ENCODE peak calls at places on chromosomes 4 and X, in five cellular contexts. R is pancreas, Z is GM23338, W is AG04450, Y is HCEC 1CT. B is an unnamed sample.

GRCh38 chrX:8036914-8037313 is 109.7 kb upstream of the PNPLA4 start:
- DNase-seq in R (no peak), Z (no peak), W (no peak), Y (no peak), B (no peak)

GRCh38 chr4:94804613-94805012 is 46.9 kb downstream of the BMPR1B start:
- DNase-seq in R (no peak), Z (no peak), W (no peak), Y (no peak), B (no peak)

GRCh38 chrX:12965390-12965940 is 9.4 kb upstream of the TMSB4X start:
- DNase-seq in R (no peak), Z (no peak), W (no peak), Y (no peak), B (no peak)

GRCh38 chrX:18582910-18583493 is 88.9 kb downstream of the RS1 start:
- DNase-seq in R (no peak), Z (peak), W (no peak), Y (no peak), B (no peak)

GRCh38 chrX:151722241-151722846 is 6.5 kb downstream of the FATE1 start:
- DNase-seq in R (peak), Z (peak), W (no peak), Y (no peak), B (peak)

GRCh38 chr4:153249199-153250154 is 45.2 kb downstream of the TRIM2 start:
- DNase-seq in R (peak), Z (peak), W (peak), Y (peak), B (peak)

GRCh38 chrX:39456894-39457600 is 640.7 kb downstream of the BCOR start:
- DNase-seq in R (no peak), Z (no peak), W (no peak), Y (no peak), B (no peak)

GRCh38 chr4:8112036-8112576 is 46.5 kb downstream of the ABLIM2 start:
- DNase-seq in R (no peak), Z (peak), W (no peak), Y (no peak), B (no peak)

GRCh38 chr4:80103615-80104014 is 30.6 kb upstream of the ANTXR2 start:
- DNase-seq in R (no peak), Z (no peak), W (no peak), Y (no peak), B (no peak)

GRCh38 chr4:80125252-80126177 is 52.5 kb upstream of the ANTXR2 start:
- DNase-seq in R (no peak), Z (peak), W (no peak), Y (peak), B (peak)

GRCh38 chr4:16237715-16238114 is 11.4 kb upstream of the TAPT1 start:
- DNase-seq in R (no peak), Z (no peak), W (no peak), Y (no peak), B (no peak)

GRCh38 chr4:7196731-7197130 is 4.4 kb downstream of the SORCS2 start:
- DNase-seq in R (no peak), Z (no peak), W (no peak), Y (no peak), B (no peak)

GRCh38 chrX:87728024-87728423 is 210.4 kb downstream of the KLHL4 start:
- DNase-seq in R (no peak), Z (no peak), W (no peak), Y (no peak), B (no peak)

GRCh38 chr4:55445921-55446577 is 50.3 kb downstream of the TMEM165 start:
- DNase-seq in R (no peak), Z (no peak), W (peak), Y (peak), B (no peak)

GRCh38 chrX:136639506-136640176 is 8.3 kb upstream of the CD40LG start:
- DNase-seq in R (no peak), Z (no peak), W (no peak), Y (peak), B (no peak)

GRCh38 chr4:85725727-85726170 is 250.8 kb downstream of the ARHGAP24 start:
- DNase-seq in R (peak), Z (no peak), W (no peak), Y (peak), B (no peak)

GRCh38 chr4:71009796-71010588 is 16.5 kb downstream of the DCK start:
- DNase-seq in R (no peak), Z (peak), W (no peak), Y (peak), B (no peak)

GRCh38 chr4:51942833-51943215 is 77.3 kb downstream of the LRRC66 start:
- DNase-seq in R (no peak), Z (no peak), W (no peak), Y (no peak), B (no peak)

GRCh38 chrX:115531818-115532403 is 29.1 kb upstream of the PLS3 start:
- DNase-seq in R (no peak), Z (no peak), W (no peak), Y (peak), B (peak)

GRCh38 chr4:188196134-188196735 is 57.0 kb downstream of the TRIML1 start:
- DNase-seq in R (no peak), Z (peak), W (no peak), Y (no peak), B (no peak)

B was measured in Calu3.